ENCODE peak calls at places on chromosomes 7 and 10, in five cellular contexts. F is B cell, A is left lung, S is stomach, L is neural progenitor cell. G is an unnamed sample.

GRCh38 chr10:78045237-78045636 is 11.6 kb downstream of the RPS24 start:
- DNase-seq in F (no peak), S (no peak), A (no peak), L (no peak), G (no peak)

GRCh38 chr7:21108182-21108581 is 319.7 kb upstream of the SP4 start:
- DNase-seq in L (peak; percentile 11), F (no peak), A (no peak), S (peak; percentile 58), G (no peak)

GRCh38 chr10:62860946-62861345 is 44.8 kb upstream of the EGR2 start:
- DNase-seq in L (no peak), F (no peak), S (no peak), A (no peak), G (no peak)

GRCh38 chr7:44980393-44981034 is 1.7 kb upstream of the MYO1G start:
- DNase-seq in A (peak; percentile 76), F (peak; percentile 33), S (no peak), L (no peak), G (no peak)

GRCh38 chr10:28181478-28182096 is 121.3 kb downstream of the MPP7 start:
- DNase-seq in F (no peak), A (no peak), S (no peak), L (no peak), G (no peak)

GRCh38 chr7:81284576-81284975 is 365.7 kb upstream of the SEMA3C start:
- DNase-seq in A (no peak), F (no peak), S (no peak), L (no peak), G (no peak)

GRCh38 chr10:46520941-46521340 is 35.5 kb downstream of the GPRIN2 start:
- DNase-seq in S (peak; percentile 28), L (no peak), A (no peak), F (no peak), G (peak; percentile 11)

GRCh38 chr7:5226921-5227785 is 37.1 kb downstream of the WIPI2 start:
- DNase-seq in L (no peak), F (no peak), A (peak; percentile 60), S (no peak), G (no peak)

GRCh38 chr10:118792501-118792900 is 37.7 kb upstream of the CACUL1 start:
- DNase-seq in F (no peak), L (no peak), S (no peak), A (no peak), G (no peak)

GRCh38 chr10:43204943-43205671 is 61.8 kb downstream of the RASGEF1A start:
- DNase-seq in S (peak; percentile 49), F (peak; percentile 74), A (peak; percentile 81), L (peak; percentile 81), G (peak; percentile 63)

GRCh38 chr7:45176886-45177731 is 19.5 kb downstream of the RAMP3 start:
- DNase-seq in A (no peak), L (no peak), S (no peak), F (peak; percentile 24), G (no peak)

GRCh38 chr10:79436066-79436849 is 9.2 kb downstream of the ZCCHC24 start:
- DNase-seq in L (no peak), F (no peak), A (no peak), S (no peak), G (no peak)

GRCh38 chr10:12241810-12242529 is 46.0 kb downstream of the CDC123 start:
- DNase-seq in A (no peak), F (no peak), L (no peak), S (no peak), G (no peak)

GRCh38 chr7:34036069-34036920 is 131.0 kb downstream of the BMPER start:
- DNase-seq in A (no peak), L (no peak), F (no peak), S (peak; percentile 83), G (peak; percentile 81)

GRCh38 chr10:6770846-6771245 is 190.8 kb upstream of the PRKCQ start:
- DNase-seq in S (no peak), A (no peak), L (no peak), F (no peak), G (no peak)

GRCh38 chr7:30184804-30185487 is 50.2 kb downstream of the MTURN start:
- DNase-seq in A (no peak), L (no peak), F (no peak), S (no peak), G (no peak)

GRCh38 chr7:14902589-14902963 is at the start of gene DGKB:
- DNase-seq in S (no peak), A (no peak), L (peak; percentile 70), F (no peak), G (no peak)

GRCh38 chr10:97328646-97329453 is 5.7 kb downstream of the FRAT2 start:
- DNase-seq in L (no peak), A (no peak), F (no peak), S (peak; percentile 27), G (peak; percentile 22)

GRCh38 chr10:69383485-69384089 is 33.1 kb downstream of the TACR2 start:
- DNase-seq in A (no peak), S (no peak), F (no peak), L (no peak), G (no peak)

GRCh38 chr7:16348251-16348650 is 73.1 kb downstream of the CRPPA start:
- DNase-seq in S (no peak), A (no peak), F (no peak), L (peak; percentile 6), G (no peak)

GRCh38 chr10:17624996-17625395 is 7.8 kb upstream of the HACD1 start:
- DNase-seq in A (no peak), L (no peak), F (no peak), S (no peak), G (no peak)

GRCh38 chr7:55052726-55053431 is 34.1 kb downstream of the EGFR start:
- DNase-seq in S (no peak), A (no peak), F (no peak), L (no peak), G (no peak)

GRCh38 chr7:2632717-2633537 is 1.1 kb downstream of the TTYH3 start:
- DNase-seq in F (peak; percentile 75), L (peak; percentile 57), S (peak; percentile 52), A (peak; percentile 87), G (peak; percentile 73)

GRCh38 chr7:97733276-97734206 is 1.7 kb downstream of the TAC1 start:
- DNase-seq in F (no peak), A (peak; percentile 69), L (peak; percentile 76), S (no peak), G (no peak)

GRCh38 chr7:44415047-44415446 is 75.4 kb downstream of the NUDCD3 start:
- DNase-seq in L (no peak), F (no peak), S (no peak), A (no peak), G (no peak)

GRCh38 chr10:11528286-11528685 is 83.2 kb downstream of the USP6NL start:
- DNase-seq in F (no peak), S (no peak), L (no peak), A (no peak), G (no peak)

GRCh38 chr7:47288060-47288459 is 293.9 kb downstream of the TNS3 start:
- DNase-seq in A (no peak), S (no peak), F (no peak), L (no peak), G (no peak)

GRCh38 chr7:47282790-47283496 is 299.0 kb downstream of the TNS3 start:
- DNase-seq in S (no peak), F (no peak), A (no peak), L (no peak), G (no peak)

GRCh38 chr7:47284691-47285246 is 297.1 kb downstream of the TNS3 start:
- DNase-seq in F (no peak), L (no peak), A (no peak), S (no peak), G (no peak)

GRCh38 chr7:47283497-47284131 is 298.3 kb downstream of the TNS3 start:
- DNase-seq in A (no peak), L (no peak), F (no peak), S (no peak), G (peak; percentile 92)

GRCh38 chr7:47285860-47286491 is 295.9 kb downstream of the TNS3 start:
- DNase-seq in A (no peak), L (no peak), S (no peak), F (no peak), G (no peak)
- TF ChIP-seq CTCF in A (no peak), L (no peak), S (no peak), F (no peak), G (no peak)

DNA sequence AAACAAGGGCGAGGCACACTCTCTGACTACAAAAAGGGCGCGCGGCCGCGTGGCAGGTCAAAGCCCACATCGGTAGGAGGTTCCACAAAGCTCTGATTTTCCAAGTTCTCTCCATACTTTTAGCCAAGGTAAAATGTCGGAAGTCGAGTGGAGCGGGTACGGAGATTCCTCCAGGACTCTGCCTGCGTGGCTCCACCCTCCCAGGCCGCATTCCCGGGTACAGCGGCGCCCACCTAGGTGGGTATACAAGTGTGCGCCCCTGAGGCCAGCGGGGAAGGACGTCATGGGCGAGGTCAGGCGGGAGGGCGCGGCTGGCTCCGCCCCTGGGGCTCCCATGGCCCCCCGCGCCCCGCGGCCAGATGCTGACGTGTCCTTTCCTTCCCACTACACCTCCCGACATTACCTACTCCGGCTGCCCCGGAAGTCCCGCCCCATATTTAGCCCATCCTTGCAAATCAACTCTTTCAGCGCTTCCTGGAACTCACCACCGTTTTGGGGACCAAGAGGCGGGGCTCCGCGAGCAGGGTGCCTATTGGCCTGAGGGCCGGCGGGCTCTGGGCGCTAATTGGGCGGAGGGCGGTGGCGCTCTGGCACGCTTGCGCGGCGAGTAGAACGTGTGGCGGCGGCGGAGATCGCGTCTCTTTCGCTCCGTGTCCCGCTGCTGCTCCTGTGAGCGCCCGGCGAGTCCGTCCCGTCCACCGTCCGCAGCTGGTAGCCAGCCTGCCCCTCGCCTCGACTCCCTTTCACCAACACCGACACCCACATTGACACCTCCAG is at the start of gene SND1:
- DNase-seq in L (peak; percentile 99), F (peak; percentile 94), A (peak; percentile 99), S (peak; percentile 100), G (peak; percentile 98)
- TF ChIP-seq CTCF in L (no peak), F (no peak), A (no peak), S (no peak), G (no peak)

DNA sequence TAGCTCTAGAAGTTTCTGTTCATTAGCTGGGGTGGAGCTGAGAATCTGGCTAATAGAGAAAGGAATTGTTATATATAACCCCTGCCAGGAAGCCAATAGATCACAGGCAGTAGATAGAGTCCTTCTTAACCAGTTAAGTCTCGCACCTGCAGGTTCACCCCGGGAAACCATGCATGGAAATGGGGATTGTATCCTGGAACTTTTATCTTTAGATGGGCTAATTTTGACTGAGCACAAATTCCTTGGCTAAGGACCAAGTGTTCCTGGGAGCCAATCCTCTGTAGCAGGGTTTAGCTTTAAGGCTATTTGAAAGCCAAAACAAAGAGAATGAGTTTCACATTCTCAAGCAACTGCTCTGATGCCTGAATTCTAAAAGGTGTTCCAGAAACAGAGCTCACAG is 15.9 kb upstream of the NPVF start:
- DNase-seq in A (no peak), S (no peak), F (no peak), L (peak; percentile 40), G (no peak)
- TF ChIP-seq CTCF in A (no peak), S (no peak), F (no peak), L (no peak), G (no peak)

DNA sequence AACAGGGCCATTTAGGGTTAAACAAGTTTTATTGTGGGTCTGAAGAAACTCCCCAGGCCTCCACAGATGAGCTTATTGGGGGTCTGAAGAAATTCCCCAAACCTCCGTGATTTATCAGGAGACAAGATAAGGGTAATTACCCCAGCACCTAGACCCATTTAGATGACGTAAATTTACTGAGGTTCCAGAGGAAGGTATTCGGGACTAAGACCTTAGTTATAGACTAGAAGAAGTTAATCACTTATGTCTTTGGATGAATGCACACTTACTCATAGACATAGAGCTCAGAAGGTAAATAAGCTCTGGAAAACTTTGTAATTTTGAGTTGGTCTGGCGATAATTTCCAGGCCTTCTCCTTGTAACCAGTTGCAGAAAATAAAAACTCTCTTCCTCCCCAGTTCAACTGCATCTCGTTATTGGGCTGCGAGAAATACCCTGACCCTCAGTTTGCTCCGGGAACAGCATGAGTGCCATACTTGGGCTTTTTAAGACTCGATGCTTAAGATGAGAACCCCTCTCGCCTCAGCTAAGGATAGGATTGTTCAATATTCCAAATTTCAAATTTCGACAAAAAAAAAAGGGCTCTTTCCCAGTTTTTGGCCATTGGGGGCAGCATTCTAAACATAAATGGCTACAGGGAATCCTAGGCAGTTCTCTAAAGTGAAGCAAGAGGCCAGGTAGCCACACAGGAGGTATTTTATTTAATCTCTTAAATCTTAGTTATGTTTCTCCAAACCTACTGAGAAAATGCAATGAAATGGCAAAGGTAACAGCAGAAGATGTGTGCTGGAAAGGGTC is 74.7 kb upstream of the PFKP start:
- DNase-seq in F (no peak), A (no peak), S (no peak), L (no peak), G (no peak)
- TF ChIP-seq CTCF in F (no peak), A (no peak), S (no peak), L (peak; percentile 40), G (no peak)

G was measured in Calu3.